ENCODE peak calls at places on chromosome 3, in six cellular contexts. T is AML-193; B is Jurkat, Clone E6-1; I is CD4-positive, alpha-beta memory T cell; C is natural killer cell treated with Interleukin-12 subunit alpha and Interleukin-12 subunit beta and Interleukin-15 and Interleukin-18, amount 100 ng/mL, for 72 hours; P is fibroblast of lung. X is an unnamed sample.

GRCh38 chr3:49689046-49689886 is at the start of the genes MST1 and RNF123:
- DNase-seq in B (peak), P (peak), I (peak), C (peak), T (no peak), X (peak)

GRCh38 chr3:192435241-192435640 is 292.1 kb downstream of the FGF12 start:
- DNase-seq in I (no peak), T (no peak), B (no peak), C (no peak), P (no peak), X (no peak)

GRCh38 chr3:162141232-162141631 is 644.6 kb downstream of the OTOL1 start:
- DNase-seq in I (no peak), T (no peak), P (peak), C (no peak), B (no peak), X (peak)

GRCh38 chr3:129942296-129942695 is 32.2 kb upstream of the TRH start:
- DNase-seq in C (no peak), B (peak), T (peak), P (peak), I (no peak), X (peak)

GRCh38 chr3:165641569-165642310 is 195.5 kb downstream of the BCHE start:
- DNase-seq in P (no peak), C (no peak), I (no peak), T (no peak), B (no peak), X (no peak)

GRCh38 chr3:16417945-16418739 is 95.4 kb downstream of the RFTN1 start:
- DNase-seq in P (no peak), B (no peak), I (no peak), T (no peak), C (no peak), X (no peak)

GRCh38 chr3:24548278-24548677 is 53.6 kb upstream of the THRB start:
- DNase-seq in C (no peak), I (no peak), P (peak), T (no peak), B (no peak), X (peak)

GRCh38 chr3:9514306-9514705 is 39.3 kb downstream of the LHFPL4 start:
- DNase-seq in C (no peak), P (no peak), B (no peak), I (no peak), T (no peak), X (no peak)

GRCh38 chr3:120093923-120094775 is at the start of gene GSK3B:
- DNase-seq in T (peak), C (peak), I (peak), P (no peak), B (peak), X (peak)

GRCh38 chr3:51391566-51392300 is 648 bp downstream of the RBM15B start:
- DNase-seq in P (peak), C (peak), I (peak), B (no peak), T (no peak), X (peak)

GRCh38 chr3:53516339-53516738 is 21.9 kb downstream of the CACNA1D start:
- DNase-seq in C (no peak), T (no peak), P (no peak), I (no peak), B (no peak), X (no peak)

GRCh38 chr3:127860223-127860622 is 37.9 kb upstream of the MGLL start:
- DNase-seq in P (no peak), B (no peak), C (no peak), T (no peak), I (no peak), X (no peak)

GRCh38 chr3:171833775-171834460 is 9.2 kb upstream of the TMEM212 start:
- DNase-seq in C (no peak), T (peak), P (peak), B (no peak), I (no peak), X (peak)

GRCh38 chr3:140091143-140091542 is 156.2 kb downstream of the CLSTN2 start:
- DNase-seq in P (peak), B (no peak), T (no peak), I (no peak), C (no peak), X (peak)

GRCh38 chr3:183825380-183826161 is at the start of gene MAP6D1:
- DNase-seq in I (no peak), T (peak), P (peak), C (no peak), B (peak), X (peak)

GRCh38 chr3:80338366-80338765 is 570.6 kb upstream of the ROBO1 start:
- DNase-seq in T (no peak), B (no peak), C (no peak), P (peak), I (no peak), X (peak)

GRCh38 chr3:146314871-146315270 is 64.0 kb upstream of the PLSCR4 start:
- DNase-seq in P (peak), I (no peak), T (no peak), B (no peak), C (no peak), X (no peak)

GRCh38 chr3:129985113-129985512 is 10.6 kb downstream of the TRH start:
- DNase-seq in T (no peak), P (no peak), I (no peak), B (no peak), C (no peak), X (no peak)

GRCh38 chr3:134260984-134261383 is 10.3 kb upstream of the RYK start:
- DNase-seq in B (no peak), I (no peak), P (no peak), C (no peak), T (no peak), X (no peak)

X was measured in Daoy.